ENCODE peak calls at places on chromosomes 16 and 17, in eight cellular contexts. Y is esophagus squamous epithelium, N is neuronal stem cell, O is adrenal gland, X is heart right ventricle, I is heart left ventricle, A is psoas muscle, S is prostate gland. V is an unnamed sample.

GRCh38 chr17:7058831-7059447 is 15.0 kb upstream of the SLC16A11 start:
- DNase-seq in Y (no peak), S (no peak), I (no peak), A (no peak), N (no peak), X (no peak), O (no peak), V (no peak)

GRCh38 chr17:76009447-76009846 is 8.8 kb downstream of the CDK3 start:
- DNase-seq in X (no peak), N (no peak), O (no peak), S (no peak), Y (no peak), A (no peak), I (no peak), V (no peak)

GRCh38 chr16:68480084-68480995 is 32.0 kb upstream of the SMPD3 start:
- DNase-seq in N (no peak), A (no peak), O (no peak), X (no peak), Y (no peak), I (no peak), S (no peak), V (no peak)

GRCh38 chr16:72786606-72787005 is 261.3 kb downstream of the ZFHX3 start:
- DNase-seq in S (no peak), A (no peak), X (no peak), I (no peak), O (no peak), N (no peak), Y (no peak), V (no peak)

GRCh38 chr16:17563340-17563739 is 92.6 kb upstream of the XYLT1 start:
- DNase-seq in S (no peak), N (no peak), I (no peak), O (no peak), X (no peak), Y (no peak), A (no peak), V (no peak)

GRCh38 chr17:78342438-78343098 is 17.3 kb downstream of the SOCS3 start:
- DNase-seq in X (peak), A (peak), N (no peak), Y (no peak), I (peak), S (no peak), O (peak), V (peak)

GRCh38 chr16:78957328-78958100 is 643.0 kb downstream of the MAF start:
- DNase-seq in O (peak), I (no peak), A (no peak), X (no peak), Y (no peak), S (peak), N (peak), V (peak)

GRCh38 chr16:29808219-29808900 is 2.0 kb downstream of the MAZ start:
- DNase-seq in X (peak), O (peak), A (peak), S (no peak), I (no peak), Y (no peak), N (no peak), V (peak)

GRCh38 chr17:46795379-46795952 is 23.0 kb downstream of the WNT3 start:
- DNase-seq in S (no peak), I (no peak), X (no peak), O (no peak), N (no peak), A (no peak), Y (no peak), V (no peak)

GRCh38 chr16:16828913-16829398 is 450.0 kb downstream of the NPIPA7 start:
- DNase-seq in N (no peak), S (no peak), Y (no peak), A (no peak), I (no peak), X (no peak), O (no peak), V (no peak)

GRCh38 chr16:8342276-8342675 is 248.0 kb downstream of the TMEM114 start:
- DNase-seq in O (no peak), N (no peak), X (no peak), I (no peak), Y (no peak), S (no peak), A (no peak), V (no peak)

GRCh38 chr17:57614742-57615141 is 130.4 kb downstream of the CCDC182 start:
- DNase-seq in A (no peak), S (no peak), Y (no peak), N (no peak), X (no peak), I (no peak), O (no peak), V (no peak)

GRCh38 chr17:57619061-57619937 is 125.8 kb downstream of the CCDC182 start:
- DNase-seq in O (peak), N (no peak), X (no peak), Y (no peak), S (no peak), A (peak), I (no peak), V (peak)

GRCh38 chr17:57617218-57617617 is 127.9 kb downstream of the CCDC182 start:
- DNase-seq in N (no peak), Y (no peak), O (no peak), S (no peak), I (no peak), X (no peak), A (no peak), V (no peak)

GRCh38 chr17:57612202-57613071 is 132.7 kb downstream of the CCDC182 start:
- DNase-seq in X (no peak), A (peak), S (no peak), I (no peak), Y (no peak), N (peak), O (peak), V (no peak)

DNA sequence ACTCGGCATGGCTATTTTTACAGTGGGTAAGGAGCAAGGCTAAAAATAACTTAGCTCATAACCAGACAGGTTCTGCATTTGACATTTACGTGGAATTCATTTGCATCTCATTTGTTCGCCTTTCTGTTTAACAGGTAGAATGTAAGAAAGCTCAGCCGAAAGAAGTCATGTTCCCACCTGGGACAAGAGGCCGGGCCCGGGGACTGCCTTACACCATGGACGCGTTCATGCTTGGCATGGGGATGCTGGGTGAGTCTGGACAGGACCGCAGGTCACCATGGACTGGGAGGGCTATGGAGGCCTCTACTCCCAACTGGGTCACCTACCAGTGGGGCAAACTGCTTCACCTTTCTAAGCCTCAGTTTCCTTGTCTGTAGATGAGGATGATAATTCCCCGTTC is 129.3 kb downstream of the CCDC182 start:
- DNase-seq in N (no peak), Y (no peak), A (peak), O (no peak), I (no peak), X (no peak), S (no peak), V (no peak)
- H3K4me3 ChIP-seq in N (no peak), Y (no peak), A (no peak), O (no peak), I (no peak), X (no peak), S (no peak), V (no peak)

GRCh38 chr16:74558873-74559272 is 48.0 kb downstream of the GLG1 start:
- DNase-seq in S (no peak), I (no peak), Y (no peak), N (no peak), O (no peak), A (no peak), X (no peak), V (no peak)
- H3K4me3 ChIP-seq in S (no peak), I (no peak), Y (no peak), N (no peak), O (no peak), A (no peak), X (no peak), V (no peak)

GRCh38 chr16:386641-387156 is 4.9 kb upstream of the PGAP6 start:
- DNase-seq in O (no peak), Y (no peak), I (peak), N (no peak), S (no peak), X (no peak), A (no peak), V (no peak)
- H3K4me3 ChIP-seq in O (no peak), Y (no peak), I (no peak), N (no peak), S (no peak), X (no peak), A (peak), V (no peak)

GRCh38 chr16:56421976-56422669 is 3.2 kb downstream of the AMFR start:
- DNase-seq in N (no peak), Y (no peak), A (no peak), S (no peak), X (no peak), O (no peak), I (no peak), V (no peak)
- H3K4me3 ChIP-seq in N (no peak), Y (no peak), A (peak), S (no peak), X (no peak), O (no peak), I (no peak), V (no peak)

GRCh38 chr16:89364603-89365002 is 125.8 kb downstream of the ANKRD11 start:
- DNase-seq in O (no peak), A (peak), N (no peak), S (peak), I (no peak), X (no peak), Y (no peak), V (no peak)
- H3K4me3 ChIP-seq in O (no peak), A (no peak), N (no peak), S (no peak), I (no peak), X (no peak), Y (no peak), V (no peak)

GRCh38 chr17:751269-752001 is 629 bp downstream of the GEMIN4 start:
- DNase-seq in Y (no peak), A (peak), I (no peak), O (peak), X (peak), S (no peak), N (peak), V (no peak)

GRCh38 chr17:750431-751037 is 1.5 kb downstream of the GEMIN4 start:
- DNase-seq in O (no peak), Y (no peak), A (no peak), S (no peak), N (no peak), X (no peak), I (no peak), V (no peak)

GRCh38 chr17:753407-753806 is 1.3 kb upstream of the GEMIN4 start:
- DNase-seq in A (no peak), O (no peak), X (no peak), Y (no peak), S (no peak), N (no peak), I (no peak), V (no peak)

GRCh38 chr17:752002-752619 is at the start of gene GEMIN4:
- DNase-seq in X (peak), N (peak), I (peak), O (peak), S (peak), A (peak), Y (peak), V (peak)

GRCh38 chr17:752620-753219 is 656 bp upstream of the GEMIN4 start:
- DNase-seq in I (peak), Y (no peak), X (peak), A (peak), O (peak), S (peak), N (no peak), V (peak)
- H3K4me3 ChIP-seq in I (peak), Y (peak), X (peak), A (peak), O (peak), S (peak), N (peak), V (peak)

GRCh38 chr16:1333854-1334719 is 642 bp downstream of the BAIAP3 start:
- DNase-seq in A (no peak), N (no peak), S (no peak), O (no peak), X (no peak), Y (no peak), I (no peak), V (no peak)
- H3K4me3 ChIP-seq in A (peak), N (peak), S (peak), O (no peak), X (peak), Y (peak), I (peak), V (peak)

GRCh38 chr17:19539040-19539399 is 5.4 kb downstream of the SLC47A1 start:
- DNase-seq in X (no peak), I (no peak), Y (no peak), S (no peak), O (peak), N (no peak), A (peak), V (no peak)
- H3K4me3 ChIP-seq in X (no peak), I (no peak), Y (no peak), S (no peak), O (no peak), N (no peak), A (no peak), V (no peak)